ENCODE peak calls at places on chromosomes 12 and 14, in six cellular contexts. One of them, this sample, is unnamed.

GRCh38 chr14:63508033-63508432 is 35.1 kb downstream of the PPP2R5E start:
- DNase-seq in heart left ventricle: no peak
- DNase-seq in adipocyte: no peak
- DNase-seq in fibroblast of lung: no peak
- DNase-seq in transverse colon: no peak
- DNase-seq in GM23248: no peak
- DNase-seq in this sample: no peak

GRCh38 chr12:111126331-111126730 is 206.0 kb upstream of the MYL2 start:
- DNase-seq in heart left ventricle: no peak
- DNase-seq in adipocyte: no peak
- DNase-seq in fibroblast of lung: no peak
- DNase-seq in transverse colon: no peak
- DNase-seq in GM23248: peak; percentile 5
- DNase-seq in this sample: no peak

GRCh38 chr12:124519741-124520140 is 47.7 kb downstream of the NCOR2 start:
- DNase-seq in heart left ventricle: peak; percentile 40
- DNase-seq in adipocyte: no peak
- DNase-seq in fibroblast of lung: no peak
- DNase-seq in transverse colon: no peak
- DNase-seq in GM23248: no peak
- DNase-seq in this sample: no peak

GRCh38 chr12:27973487-27973890 is 956 bp upstream of the PTHLH start:
- DNase-seq in heart left ventricle: no peak
- DNase-seq in adipocyte: peak; percentile 28
- DNase-seq in fibroblast of lung: peak; percentile 41
- DNase-seq in transverse colon: no peak
- DNase-seq in GM23248: peak; percentile 73
- DNase-seq in this sample: peak; percentile 36

GRCh38 chr12:4809449-4810218 is 89.4 kb downstream of the GALNT8 start:
- DNase-seq in heart left ventricle: no peak
- DNase-seq in adipocyte: peak; percentile 1
- DNase-seq in fibroblast of lung: no peak
- DNase-seq in transverse colon: no peak
- DNase-seq in GM23248: peak; percentile 13
- DNase-seq in this sample: no peak

GRCh38 chr12:130685850-130686249 is 30.2 kb downstream of the RIMBP2 start:
- DNase-seq in heart left ventricle: no peak
- DNase-seq in adipocyte: no peak
- DNase-seq in fibroblast of lung: no peak
- DNase-seq in transverse colon: no peak
- DNase-seq in GM23248: no peak
- DNase-seq in this sample: no peak

GRCh38 chr14:38705220-38705619 is 397.8 kb downstream of the SEC23A start:
- DNase-seq in heart left ventricle: no peak
- DNase-seq in adipocyte: no peak
- DNase-seq in fibroblast of lung: no peak
- DNase-seq in transverse colon: no peak
- DNase-seq in GM23248: no peak
- DNase-seq in this sample: no peak

GRCh38 chr14:96039633-96040311 is 610 bp downstream of the C14orf132 start:
- DNase-seq in heart left ventricle: no peak
- DNase-seq in adipocyte: peak; percentile 59
- DNase-seq in fibroblast of lung: peak; percentile 34
- DNase-seq in transverse colon: no peak
- DNase-seq in GM23248: peak; percentile 64
- DNase-seq in this sample: peak; percentile 67

GRCh38 chr12:111430418-111431353 is 25.0 kb downstream of the SH2B3 start:
- DNase-seq in heart left ventricle: no peak
- DNase-seq in adipocyte: no peak
- DNase-seq in fibroblast of lung: no peak
- DNase-seq in transverse colon: no peak
- DNase-seq in GM23248: no peak
- DNase-seq in this sample: no peak

GRCh38 chr12:101707131-101707782 is 9.8 kb downstream of the CHPT1 start:
- DNase-seq in heart left ventricle: no peak
- DNase-seq in adipocyte: no peak
- DNase-seq in fibroblast of lung: no peak
- DNase-seq in transverse colon: no peak
- DNase-seq in GM23248: no peak
- DNase-seq in this sample: no peak

GRCh38 chr12:25382311-25383106 is 131.8 kb upstream of the KRAS start:
- DNase-seq in heart left ventricle: no peak
- DNase-seq in adipocyte: no peak
- DNase-seq in fibroblast of lung: no peak
- DNase-seq in transverse colon: peak; percentile 39
- DNase-seq in GM23248: no peak
- DNase-seq in this sample: no peak

GRCh38 chr14:32349322-32349721 is 20.2 kb downstream of the AKAP6 start:
- DNase-seq in heart left ventricle: no peak
- DNase-seq in adipocyte: no peak
- DNase-seq in fibroblast of lung: no peak
- DNase-seq in transverse colon: no peak
- DNase-seq in GM23248: no peak
- DNase-seq in this sample: no peak

GRCh38 chr14:65555358-65555757 is 142.8 kb downstream of the FUT8 start:
- DNase-seq in heart left ventricle: no peak
- DNase-seq in adipocyte: no peak
- DNase-seq in fibroblast of lung: no peak
- DNase-seq in transverse colon: no peak
- DNase-seq in GM23248: no peak
- DNase-seq in this sample: no peak
- H3K4me1 ChIP-seq in heart left ventricle: peaks cover 4% of the 10 kb centered on the region
- H3K4me1 ChIP-seq in adipocyte: peaks cover 9% of the 10 kb centered on the region
- H3K4me1 ChIP-seq in fibroblast of lung: no peaks in the 10 kb centered on the region
- H3K4me1 ChIP-seq in transverse colon: peaks cover 15% of the 10 kb centered on the region
- H3K4me1 ChIP-seq in GM23248: no peaks in the 10 kb centered on the region
- H3K4me1 ChIP-seq in this sample: no peaks in the 10 kb centered on the region

GRCh38 chr12:46841891-46842290 is 16.1 kb upstream of the SLC38A4 start:
- DNase-seq in heart left ventricle: no peak
- DNase-seq in adipocyte: no peak
- DNase-seq in fibroblast of lung: no peak
- DNase-seq in transverse colon: no peak
- DNase-seq in GM23248: no peak
- DNase-seq in this sample: no peak
- H3K4me1 ChIP-seq in heart left ventricle: no peaks in the 10 kb centered on the region
- H3K4me1 ChIP-seq in adipocyte: peaks cover 17% of the 10 kb centered on the region
- H3K4me1 ChIP-seq in fibroblast of lung: no peaks in the 10 kb centered on the region
- H3K4me1 ChIP-seq in transverse colon: no peaks in the 10 kb centered on the region
- H3K4me1 ChIP-seq in GM23248: peaks cover 10% of the 10 kb centered on the region
- H3K4me1 ChIP-seq in this sample: no peaks in the 10 kb centered on the region

GRCh38 chr14:68958553-68958952 is 20.5 kb downstream of the ACTN1 start:
- DNase-seq in heart left ventricle: peak; percentile 42
- DNase-seq in adipocyte: no peak
- DNase-seq in fibroblast of lung: peak; percentile 69
- DNase-seq in transverse colon: no peak
- DNase-seq in GM23248: no peak
- DNase-seq in this sample: no peak

GRCh38 chr14:68957688-68958248 is 21.3 kb downstream of the ACTN1 start:
- DNase-seq in heart left ventricle: peak; percentile 23
- DNase-seq in adipocyte: no peak
- DNase-seq in fibroblast of lung: no peak
- DNase-seq in transverse colon: no peak
- DNase-seq in GM23248: no peak
- DNase-seq in this sample: no peak

GRCh38 chr14:68959035-68959434 is 20.1 kb downstream of the ACTN1 start:
- DNase-seq in heart left ventricle: peak; percentile 14
- DNase-seq in adipocyte: no peak
- DNase-seq in fibroblast of lung: no peak
- DNase-seq in transverse colon: no peak
- DNase-seq in GM23248: no peak
- DNase-seq in this sample: no peak

GRCh38 chr14:68955164-68955921 is 23.8 kb downstream of the ACTN1 start:
- DNase-seq in heart left ventricle: peak; percentile 36
- DNase-seq in adipocyte: peak; percentile 34
- DNase-seq in fibroblast of lung: no peak
- DNase-seq in transverse colon: no peak
- DNase-seq in GM23248: peak; percentile 72
- DNase-seq in this sample: no peak

DNA sequence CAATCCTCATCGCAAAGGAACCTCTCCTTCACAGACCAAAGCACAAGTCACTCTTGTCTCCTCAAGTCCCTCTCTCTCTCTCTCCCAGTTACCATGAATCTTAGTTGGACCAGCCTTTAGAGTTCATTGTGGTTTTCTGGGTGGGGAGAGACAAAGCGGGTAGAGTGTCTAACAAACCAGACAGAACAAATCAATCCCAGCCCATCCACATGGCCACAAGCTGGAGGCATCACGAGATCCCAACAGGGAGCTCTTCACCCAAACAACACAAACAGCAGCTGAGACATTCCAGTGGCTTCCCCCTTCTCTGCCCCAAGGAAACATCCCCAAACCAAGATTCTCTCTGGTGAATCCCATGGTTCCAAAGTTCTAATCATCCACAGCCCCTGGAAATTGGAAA is 22.4 kb downstream of the ACTN1 start:
- DNase-seq in heart left ventricle: no peak
- DNase-seq in adipocyte: peak; percentile 40
- DNase-seq in fibroblast of lung: no peak
- DNase-seq in transverse colon: no peak
- DNase-seq in GM23248: peak; percentile 63
- DNase-seq in this sample: no peak
- H3K4me1 ChIP-seq in heart left ventricle: peaks cover 88% of the 10 kb centered on the region
- H3K4me1 ChIP-seq in adipocyte: peaks cover 59% of the 10 kb centered on the region
- H3K4me1 ChIP-seq in fibroblast of lung: peaks cover 65% of the 10 kb centered on the region
- H3K4me1 ChIP-seq in transverse colon: peaks cover 57% of the 10 kb centered on the region
- H3K4me1 ChIP-seq in GM23248: peaks cover 84% of the 10 kb centered on the region
- H3K4me1 ChIP-seq in this sample: peaks cover 29% of the 10 kb centered on the region

GRCh38 chr12:79678306-79678705 is 12.5 kb downstream of the PAWR start:
- DNase-seq in heart left ventricle: no peak
- DNase-seq in adipocyte: no peak
- DNase-seq in fibroblast of lung: no peak
- DNase-seq in transverse colon: peak; percentile 55
- DNase-seq in GM23248: no peak
- DNase-seq in this sample: no peak

GRCh38 chr12:79680051-79680450 is 10.7 kb downstream of the PAWR start:
- DNase-seq in heart left ventricle: no peak
- DNase-seq in adipocyte: no peak
- DNase-seq in fibroblast of lung: no peak
- DNase-seq in transverse colon: no peak
- DNase-seq in GM23248: no peak
- DNase-seq in this sample: no peak

GRCh38 chr12:79682593-79682992 is 8.2 kb downstream of the PAWR start:
- DNase-seq in heart left ventricle: no peak
- DNase-seq in adipocyte: no peak
- DNase-seq in fibroblast of lung: no peak
- DNase-seq in transverse colon: no peak
- DNase-seq in GM23248: no peak
- DNase-seq in this sample: no peak

GRCh38 chr12:79677667-79678066 is 13.1 kb downstream of the PAWR start:
- DNase-seq in heart left ventricle: no peak
- DNase-seq in adipocyte: no peak
- DNase-seq in fibroblast of lung: no peak
- DNase-seq in transverse colon: no peak
- DNase-seq in GM23248: no peak
- DNase-seq in this sample: no peak

GRCh38 chr12:79681008-79681590 is 9.7 kb downstream of the PAWR start:
- DNase-seq in heart left ventricle: no peak
- DNase-seq in adipocyte: peak; percentile 59
- DNase-seq in fibroblast of lung: peak; percentile 56
- DNase-seq in transverse colon: no peak
- DNase-seq in GM23248: peak; percentile 65
- DNase-seq in this sample: no peak
- H3K4me1 ChIP-seq in heart left ventricle: no peaks in the 10 kb centered on the region
- H3K4me1 ChIP-seq in adipocyte: peaks cover 6% of the 10 kb centered on the region
- H3K4me1 ChIP-seq in fibroblast of lung: no peaks in the 10 kb centered on the region
- H3K4me1 ChIP-seq in transverse colon: peaks cover 55% of the 10 kb centered on the region
- H3K4me1 ChIP-seq in GM23248: peaks cover 53% of the 10 kb centered on the region
- H3K4me1 ChIP-seq in this sample: peaks cover 8% of the 10 kb centered on the region

GRCh38 chr14:92951261-92951660 is 28.3 kb downstream of the CHGA start:
- DNase-seq in heart left ventricle: no peak
- DNase-seq in adipocyte: no peak
- DNase-seq in fibroblast of lung: no peak
- DNase-seq in transverse colon: no peak
- DNase-seq in GM23248: no peak
- DNase-seq in this sample: no peak

GRCh38 chr14:92949496-92950192 is 26.7 kb downstream of the CHGA start:
- DNase-seq in heart left ventricle: no peak
- DNase-seq in adipocyte: no peak
- DNase-seq in fibroblast of lung: no peak
- DNase-seq in transverse colon: no peak
- DNase-seq in GM23248: no peak
- DNase-seq in this sample: no peak

GRCh38 chr14:92948647-92949046 is 25.7 kb downstream of the CHGA start:
- DNase-seq in heart left ventricle: no peak
- DNase-seq in adipocyte: no peak
- DNase-seq in fibroblast of lung: no peak
- DNase-seq in transverse colon: no peak
- DNase-seq in GM23248: no peak
- DNase-seq in this sample: no peak

GRCh38 chr14:92950773-92951172 is 27.8 kb downstream of the CHGA start:
- DNase-seq in heart left ventricle: peak; percentile 58
- DNase-seq in adipocyte: no peak
- DNase-seq in fibroblast of lung: no peak
- DNase-seq in transverse colon: no peak
- DNase-seq in GM23248: no peak
- DNase-seq in this sample: no peak

GRCh38 chr14:92950193-92950540 is 27.2 kb downstream of the CHGA start:
- DNase-seq in heart left ventricle: peak; percentile 56
- DNase-seq in adipocyte: no peak
- DNase-seq in fibroblast of lung: no peak
- DNase-seq in transverse colon: no peak
- DNase-seq in GM23248: no peak
- DNase-seq in this sample: peak; percentile 29
- H3K4me1 ChIP-seq in heart left ventricle: peaks cover 58% of the 10 kb centered on the region
- H3K4me1 ChIP-seq in adipocyte: peaks cover 22% of the 10 kb centered on the region
- H3K4me1 ChIP-seq in fibroblast of lung: no peaks in the 10 kb centered on the region
- H3K4me1 ChIP-seq in transverse colon: peaks cover 3% of the 10 kb centered on the region
- H3K4me1 ChIP-seq in GM23248: no peaks in the 10 kb centered on the region
- H3K4me1 ChIP-seq in this sample: no peaks in the 10 kb centered on the region

This sample was measured in cardiac muscle cell.